ENCODE peak calls at places on chromosomes 11 and 22, in nine cellular contexts. One of them, this sample, is unnamed.

GRCh38 chr22:23072911-23073491 is 2.7 kb downstream of the GNAZ start:
- DNase-seq in adrenal gland: peak
- DNase-seq in osteoblast: peak
- DNase-seq in natural killer cell: no peak
- DNase-seq in HL-60: no peak
- DNase-seq in endothelial cell: no peak
- DNase-seq in choroid plexus epithelial cell: peak
- DNase-seq in HCT116: no peak
- DNase-seq in suprapubic skin: peak
- DNase-seq in this sample: no peak

GRCh38 chr22:40070701-40071100 is 75.9 kb downstream of the FAM83F start:
- DNase-seq in adrenal gland: no peak
- DNase-seq in osteoblast: no peak
- DNase-seq in natural killer cell: no peak
- DNase-seq in HL-60: no peak
- DNase-seq in endothelial cell: no peak
- DNase-seq in choroid plexus epithelial cell: no peak
- DNase-seq in HCT116: no peak
- DNase-seq in suprapubic skin: no peak
- DNase-seq in this sample: no peak

GRCh38 chr22:24894220-24894975 is 52.1 kb downstream of the LHFPL7 start:
- DNase-seq in adrenal gland: peak
- DNase-seq in osteoblast: peak
- DNase-seq in natural killer cell: no peak
- DNase-seq in HL-60: peak
- DNase-seq in endothelial cell: no peak
- DNase-seq in choroid plexus epithelial cell: peak
- DNase-seq in HCT116: peak
- DNase-seq in suprapubic skin: peak
- DNase-seq in this sample: no peak

GRCh38 chr11:119891392-119891791 is 162.4 kb upstream of the NECTIN1 start:
- DNase-seq in adrenal gland: no peak
- DNase-seq in osteoblast: no peak
- DNase-seq in natural killer cell: no peak
- DNase-seq in HL-60: no peak
- DNase-seq in endothelial cell: no peak
- DNase-seq in choroid plexus epithelial cell: no peak
- DNase-seq in HCT116: no peak
- DNase-seq in suprapubic skin: no peak
- DNase-seq in this sample: no peak

GRCh38 chr22:37747090-37747714 is 50.4 kb downstream of the TRIOBP start:
- DNase-seq in adrenal gland: peak
- DNase-seq in osteoblast: no peak
- DNase-seq in natural killer cell: no peak
- DNase-seq in HL-60: no peak
- DNase-seq in endothelial cell: peak
- DNase-seq in choroid plexus epithelial cell: peak
- DNase-seq in HCT116: no peak
- DNase-seq in suprapubic skin: no peak
- DNase-seq in this sample: no peak

GRCh38 chr11:31045335-31045734 is 324.2 kb downstream of the DCDC1 start:
- DNase-seq in adrenal gland: no peak
- DNase-seq in osteoblast: no peak
- DNase-seq in natural killer cell: no peak
- DNase-seq in HL-60: no peak
- DNase-seq in endothelial cell: no peak
- DNase-seq in choroid plexus epithelial cell: peak
- DNase-seq in HCT116: peak
- DNase-seq in suprapubic skin: no peak
- DNase-seq in this sample: no peak

GRCh38 chr11:65429724-65430405 is 7.3 kb downstream of the NEAT1 start:
- DNase-seq in adrenal gland: peak
- DNase-seq in osteoblast: no peak
- DNase-seq in natural killer cell: no peak
- DNase-seq in HL-60: peak
- DNase-seq in endothelial cell: no peak
- DNase-seq in choroid plexus epithelial cell: peak
- DNase-seq in HCT116: no peak
- DNase-seq in suprapubic skin: peak
- DNase-seq in this sample: no peak

GRCh38 chr11:78313181-78313788 is 104.3 kb downstream of the GAB2 start:
- DNase-seq in adrenal gland: peak
- DNase-seq in osteoblast: peak
- DNase-seq in natural killer cell: no peak
- DNase-seq in HL-60: no peak
- DNase-seq in endothelial cell: no peak
- DNase-seq in choroid plexus epithelial cell: peak
- DNase-seq in HCT116: peak
- DNase-seq in suprapubic skin: peak
- DNase-seq in this sample: no peak

GRCh38 chr11:30919389-30920172 is 333.4 kb upstream of the MPPED2 start:
- DNase-seq in adrenal gland: no peak
- DNase-seq in osteoblast: no peak
- DNase-seq in natural killer cell: no peak
- DNase-seq in HL-60: peak
- DNase-seq in endothelial cell: no peak
- DNase-seq in choroid plexus epithelial cell: peak
- DNase-seq in HCT116: no peak
- DNase-seq in suprapubic skin: no peak
- DNase-seq in this sample: no peak

GRCh38 chr22:17988800-17989513 is 35.4 kb downstream of the MICAL3 start:
- DNase-seq in adrenal gland: no peak
- DNase-seq in osteoblast: peak
- DNase-seq in natural killer cell: no peak
- DNase-seq in HL-60: no peak
- DNase-seq in endothelial cell: no peak
- DNase-seq in choroid plexus epithelial cell: no peak
- DNase-seq in HCT116: no peak
- DNase-seq in suprapubic skin: no peak
- DNase-seq in this sample: no peak

GRCh38 chr11:126512741-126513715 is 157.5 kb downstream of the ST3GAL4 start:
- DNase-seq in adrenal gland: no peak
- DNase-seq in osteoblast: peak
- DNase-seq in natural killer cell: no peak
- DNase-seq in HL-60: no peak
- DNase-seq in endothelial cell: no peak
- DNase-seq in choroid plexus epithelial cell: no peak
- DNase-seq in HCT116: no peak
- DNase-seq in suprapubic skin: no peak
- DNase-seq in this sample: no peak

GRCh38 chr22:38222797-38223119 is 21.0 kb downstream of the MAFF start:
- DNase-seq in adrenal gland: no peak
- DNase-seq in osteoblast: no peak
- DNase-seq in natural killer cell: no peak
- DNase-seq in HL-60: no peak
- DNase-seq in endothelial cell: no peak
- DNase-seq in choroid plexus epithelial cell: no peak
- DNase-seq in HCT116: no peak
- DNase-seq in suprapubic skin: no peak
- DNase-seq in this sample: no peak

GRCh38 chr11:129236850-129237249 is 44.7 kb upstream of the ARHGAP32 start:
- DNase-seq in adrenal gland: no peak
- DNase-seq in osteoblast: no peak
- DNase-seq in natural killer cell: no peak
- DNase-seq in HL-60: no peak
- DNase-seq in endothelial cell: no peak
- DNase-seq in choroid plexus epithelial cell: no peak
- DNase-seq in HCT116: no peak
- DNase-seq in suprapubic skin: no peak
- DNase-seq in this sample: no peak

GRCh38 chr11:124536520-124536919 is 6.9 kb downstream of the OR8B12 start:
- DNase-seq in adrenal gland: peak
- DNase-seq in osteoblast: no peak
- DNase-seq in natural killer cell: no peak
- DNase-seq in HL-60: peak
- DNase-seq in endothelial cell: no peak
- DNase-seq in choroid plexus epithelial cell: peak
- DNase-seq in HCT116: peak
- DNase-seq in suprapubic skin: no peak
- DNase-seq in this sample: no peak

GRCh38 chr22:43384863-43385262 is 27.0 kb upstream of the MPPED1 start:
- DNase-seq in adrenal gland: no peak
- DNase-seq in osteoblast: peak
- DNase-seq in natural killer cell: no peak
- DNase-seq in HL-60: no peak
- DNase-seq in endothelial cell: no peak
- DNase-seq in choroid plexus epithelial cell: no peak
- DNase-seq in HCT116: no peak
- DNase-seq in suprapubic skin: no peak
- DNase-seq in this sample: no peak

GRCh38 chr11:75520688-75521087 is 5.1 kb downstream of the GDPD5 start:
- DNase-seq in adrenal gland: no peak
- DNase-seq in osteoblast: peak
- DNase-seq in natural killer cell: no peak
- DNase-seq in HL-60: no peak
- DNase-seq in endothelial cell: no peak
- DNase-seq in choroid plexus epithelial cell: no peak
- DNase-seq in HCT116: no peak
- DNase-seq in suprapubic skin: no peak
- DNase-seq in this sample: no peak

GRCh38 chr22:17418890-17419324 is 49.6 kb downstream of the CECR2 start:
- DNase-seq in adrenal gland: no peak
- DNase-seq in osteoblast: no peak
- DNase-seq in natural killer cell: no peak
- DNase-seq in HL-60: no peak
- DNase-seq in endothelial cell: no peak
- DNase-seq in choroid plexus epithelial cell: no peak
- DNase-seq in HCT116: no peak
- DNase-seq in suprapubic skin: no peak
- DNase-seq in this sample: no peak

GRCh38 chr22:44201556-44202129 is 20.9 kb downstream of the PARVG start:
- DNase-seq in adrenal gland: peak
- DNase-seq in osteoblast: peak
- DNase-seq in natural killer cell: no peak
- DNase-seq in HL-60: no peak
- DNase-seq in endothelial cell: no peak
- DNase-seq in choroid plexus epithelial cell: no peak
- DNase-seq in HCT116: no peak
- DNase-seq in suprapubic skin: no peak
- DNase-seq in this sample: no peak

GRCh38 chr11:124762624-124763155 is 600 bp upstream of the ESAM start:
- DNase-seq in adrenal gland: no peak
- DNase-seq in osteoblast: peak
- DNase-seq in natural killer cell: no peak
- DNase-seq in HL-60: no peak
- DNase-seq in endothelial cell: peak
- DNase-seq in choroid plexus epithelial cell: no peak
- DNase-seq in HCT116: no peak
- DNase-seq in suprapubic skin: no peak
- DNase-seq in this sample: no peak

GRCh38 chr22:48783821-48784266 is 1043.8 kb downstream of the BRD1 start:
- DNase-seq in adrenal gland: no peak
- DNase-seq in osteoblast: no peak
- DNase-seq in natural killer cell: no peak
- DNase-seq in HL-60: no peak
- DNase-seq in endothelial cell: no peak
- DNase-seq in choroid plexus epithelial cell: no peak
- DNase-seq in HCT116: no peak
- DNase-seq in suprapubic skin: no peak
- DNase-seq in this sample: no peak
- TF ChIP-seq CTCF in adrenal gland: no peak
- TF ChIP-seq CTCF in osteoblast: no peak
- TF ChIP-seq CTCF in natural killer cell: no peak
- TF ChIP-seq CTCF in HL-60: no peak
- TF ChIP-seq CTCF in endothelial cell: no peak
- TF ChIP-seq CTCF in choroid plexus epithelial cell: no peak
- TF ChIP-seq CTCF in HCT116: no peak
- TF ChIP-seq CTCF in suprapubic skin: no peak
- TF ChIP-seq CTCF in this sample: no peak

GRCh38 chr11:9138133-9138453 is 46.7 kb upstream of the SCUBE2 start:
- DNase-seq in adrenal gland: no peak
- DNase-seq in osteoblast: no peak
- DNase-seq in natural killer cell: no peak
- DNase-seq in HL-60: no peak
- DNase-seq in endothelial cell: no peak
- DNase-seq in choroid plexus epithelial cell: no peak
- DNase-seq in HCT116: no peak
- DNase-seq in suprapubic skin: no peak
- DNase-seq in this sample: no peak
- TF ChIP-seq CTCF in adrenal gland: no peak
- TF ChIP-seq CTCF in osteoblast: no peak
- TF ChIP-seq CTCF in natural killer cell: peak
- TF ChIP-seq CTCF in HL-60: no peak
- TF ChIP-seq CTCF in endothelial cell: no peak
- TF ChIP-seq CTCF in choroid plexus epithelial cell: no peak
- TF ChIP-seq CTCF in HCT116: no peak
- TF ChIP-seq CTCF in suprapubic skin: no peak
- TF ChIP-seq CTCF in this sample: no peak

DNA sequence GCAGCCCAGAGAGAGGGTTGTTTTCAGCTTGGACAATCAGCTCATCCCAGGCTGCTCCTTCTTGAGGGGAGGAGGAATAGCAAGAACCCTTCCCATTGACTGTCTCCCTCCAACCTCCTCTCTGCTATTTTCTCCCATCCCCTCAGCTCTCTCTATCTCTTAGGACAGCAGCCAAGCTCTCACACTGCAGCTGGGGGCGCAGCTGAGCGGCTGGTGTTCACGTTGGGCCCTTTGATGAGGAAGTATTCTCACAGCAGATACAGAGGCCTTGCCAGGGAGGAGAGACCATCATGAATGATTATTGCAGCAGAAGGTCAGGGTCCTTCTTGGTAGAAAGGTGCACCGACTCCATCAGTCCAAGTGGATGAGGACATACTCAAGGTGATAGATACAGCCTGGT is 26.5 kb upstream of the CADM1 start:
- DNase-seq in adrenal gland: no peak
- DNase-seq in osteoblast: no peak
- DNase-seq in natural killer cell: no peak
- DNase-seq in HL-60: no peak
- DNase-seq in endothelial cell: no peak
- DNase-seq in choroid plexus epithelial cell: no peak
- DNase-seq in HCT116: no peak
- DNase-seq in suprapubic skin: no peak
- DNase-seq in this sample: no peak
- TF ChIP-seq CTCF in adrenal gland: no peak
- TF ChIP-seq CTCF in osteoblast: no peak
- TF ChIP-seq CTCF in natural killer cell: no peak
- TF ChIP-seq CTCF in HL-60: no peak
- TF ChIP-seq CTCF in endothelial cell: no peak
- TF ChIP-seq CTCF in choroid plexus epithelial cell: no peak
- TF ChIP-seq CTCF in HCT116: no peak
- TF ChIP-seq CTCF in suprapubic skin: no peak
- TF ChIP-seq CTCF in this sample: peak

GRCh38 chr11:118714816-118715215 is 35.4 kb upstream of the TREH start:
- DNase-seq in adrenal gland: no peak
- DNase-seq in osteoblast: no peak
- DNase-seq in natural killer cell: no peak
- DNase-seq in HL-60: no peak
- DNase-seq in endothelial cell: no peak
- DNase-seq in choroid plexus epithelial cell: no peak
- DNase-seq in HCT116: no peak
- DNase-seq in suprapubic skin: no peak
- DNase-seq in this sample: no peak
- TF ChIP-seq CTCF in adrenal gland: no peak
- TF ChIP-seq CTCF in osteoblast: no peak
- TF ChIP-seq CTCF in natural killer cell: no peak
- TF ChIP-seq CTCF in HL-60: no peak
- TF ChIP-seq CTCF in endothelial cell: no peak
- TF ChIP-seq CTCF in choroid plexus epithelial cell: no peak
- TF ChIP-seq CTCF in HCT116: no peak
- TF ChIP-seq CTCF in suprapubic skin: no peak
- TF ChIP-seq CTCF in this sample: no peak

GRCh38 chr11:113690619-113691569 is 15.2 kb downstream of the TMPRSS5 start:
- DNase-seq in adrenal gland: peak
- DNase-seq in osteoblast: peak
- DNase-seq in natural killer cell: no peak
- DNase-seq in HL-60: peak
- DNase-seq in endothelial cell: peak
- DNase-seq in choroid plexus epithelial cell: peak
- DNase-seq in HCT116: peak
- DNase-seq in suprapubic skin: no peak
- DNase-seq in this sample: peak
- TF ChIP-seq CTCF in adrenal gland: no peak
- TF ChIP-seq CTCF in osteoblast: peak
- TF ChIP-seq CTCF in natural killer cell: no peak
- TF ChIP-seq CTCF in HL-60: no peak
- TF ChIP-seq CTCF in endothelial cell: peak
- TF ChIP-seq CTCF in choroid plexus epithelial cell: peak
- TF ChIP-seq CTCF in HCT116: peak
- TF ChIP-seq CTCF in suprapubic skin: no peak
- TF ChIP-seq CTCF in this sample: peak

This sample was measured in GM13977.